ENCODE peak calls at places on chromosome 9, in four cellular contexts. U is H1, I is SK-N-SH, B is sigmoid colon. D is an unnamed sample.

GRCh38 chr9:113863345-113863744 is 12.8 kb upstream of the ZNF618 start:
- DNase-seq in U (no peak), I (no peak), B (no peak), D (no peak)

GRCh38 chr9:87950296-87950695 is 24.0 kb downstream of the CDK20 start:
- DNase-seq in U (no peak), I (no peak), B (no peak), D (no peak)

GRCh38 chr9:21919377-21920362 is 74.5 kb downstream of the CDKN2A start:
- DNase-seq in U (no peak), I (peak; percentile 4), B (no peak), D (no peak)

GRCh38 chr9:77375956-77376532 is 198.7 kb downstream of the VPS13A start:
- DNase-seq in U (peak; percentile 3), I (no peak), B (no peak), D (no peak)

GRCh38 chr9:109600142-109600541 is 102.0 kb upstream of the PTPN3 start:
- DNase-seq in U (no peak), I (no peak), B (no peak), D (no peak)

GRCh38 chr9:36092509-36093215 is 43.9 kb upstream of the GLIPR2 start:
- DNase-seq in U (no peak), I (no peak), B (no peak), D (no peak)

GRCh38 chr9:75152416-75152815 is 64.1 kb downstream of the OSTF1 start:
- DNase-seq in U (no peak), I (no peak), B (no peak), D (no peak)

GRCh38 chr9:73753171-73753570 is 601.5 kb downstream of the ANXA1 start:
- DNase-seq in U (no peak), I (no peak), B (no peak), D (no peak)

GRCh38 chr9:72382405-72382804 is 17.4 kb upstream of the ZFAND5 start:
- DNase-seq in U (no peak), I (no peak), B (no peak), D (no peak)

GRCh38 chr9:79524266-79524665 is 47.5 kb upstream of the TLE4 start:
- DNase-seq in U (no peak), I (no peak), B (no peak), D (no peak)
- H3K27ac ChIP-seq in U (no peak overlapping the region), I (no peak overlapping the region), B (no peak overlapping the region), D (no peak overlapping the region)

DNA sequence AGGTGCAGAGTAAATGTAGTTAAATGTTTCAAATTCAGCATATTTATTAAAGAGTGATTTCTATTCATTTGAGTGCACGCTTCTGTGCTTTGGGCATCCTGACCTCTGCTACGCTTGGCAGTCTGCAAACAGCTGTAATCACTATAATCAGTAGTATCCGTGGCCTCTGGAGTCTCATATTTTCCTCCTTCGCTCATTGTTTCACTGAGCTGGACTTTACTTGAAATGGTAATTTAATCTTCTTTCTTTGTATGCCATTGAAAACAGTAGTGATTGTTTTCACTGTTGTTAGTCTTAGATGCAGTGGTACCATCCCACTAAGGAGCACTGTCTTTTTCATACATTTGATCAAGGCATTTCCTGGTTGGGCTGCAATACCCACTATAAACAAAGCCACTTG is 43.5 kb upstream of the CAVIN4 start:
- DNase-seq in U (no peak), I (no peak), B (no peak), D (no peak)
- H3K4me3 ChIP-seq in U (no peak overlapping the region), I (no peak overlapping the region), B (no peak overlapping the region), D (no peak overlapping the region)

DNA sequence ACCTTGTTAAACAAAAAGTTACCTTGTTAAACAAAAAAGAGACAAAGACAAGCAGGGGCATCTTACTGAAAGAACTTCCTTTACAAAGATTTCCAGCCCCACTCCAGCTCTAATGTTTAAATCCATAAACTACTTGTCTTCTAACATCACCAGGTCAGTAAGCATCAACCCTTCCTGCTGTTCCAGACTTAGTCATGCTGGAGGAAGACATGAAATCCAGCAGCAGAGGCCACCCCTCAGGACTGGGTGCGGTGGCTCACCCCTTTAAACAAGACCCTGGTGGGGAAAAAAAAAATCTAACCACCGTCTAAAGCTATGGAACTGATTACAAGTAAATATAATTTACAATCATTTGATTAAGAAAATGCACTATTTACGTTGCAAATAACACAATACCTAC is 9.1 kb downstream of the PDCL start:
- DNase-seq in U (no peak), I (no peak), B (no peak), D (no peak)
- H3K27ac ChIP-seq in U (no peak overlapping the region), I (no peak overlapping the region), B (no peak overlapping the region), D (no peak overlapping the region)

GRCh38 chr9:23830459-23830805 is 4.4 kb upstream of the ELAVL2 start:
- DNase-seq in U (no peak), I (no peak), B (no peak), D (no peak)
- H3K4me3 ChIP-seq in U (peak overlapping the region; percentile 51), I (no peak overlapping the region), B (no peak overlapping the region), D (no peak overlapping the region)

D was measured in iPS DF 6.9.